ENCODE peak calls at places on chromosome 19, in five cellular contexts. U, P, O, W and R are unnamed samples.

GRCh38 chr19:18292810-18293641 is 11.6 kb upstream of the JUND start:
- DNase-seq in U (peak), W (peak), P (no peak), O (peak), R (peak)

GRCh38 chr19:57110592-57111328 is 9.0 kb upstream of the USP29 start:
- DNase-seq in W (peak), U (no peak), P (no peak), O (no peak), R (no peak)

GRCh38 chr19:57512845-57513244 is 13.1 kb downstream of the ZNF773 start:
- DNase-seq in U (no peak), W (peak), P (no peak), O (peak), R (no peak)

GRCh38 chr19:5975388-5975728 is 2.6 kb downstream of the RANBP3 start:
- DNase-seq in O (no peak), W (no peak), P (no peak), U (no peak), R (no peak)

GRCh38 chr19:40513345-40513678 is 46.5 kb downstream of the SPTBN4 start:
- DNase-seq in O (no peak), U (no peak), P (no peak), W (no peak), R (no peak)

GRCh38 chr19:17626456-17626855 is 61.7 kb downstream of the UNC13A start:
- DNase-seq in O (no peak), U (no peak), W (no peak), P (no peak), R (no peak)

GRCh38 chr19:49820125-49820524 is 2.0 kb downstream of the MED25 start:
- DNase-seq in U (no peak), O (no peak), P (no peak), W (no peak), R (no peak)

GRCh38 chr19:39038098-39038497 is 5.7 kb upstream of the FBXO27 start:
- DNase-seq in O (peak), W (peak), U (no peak), P (no peak), R (no peak)

GRCh38 chr19:41860419-41861097 is 503 bp downstream of the RPS19 start:
- DNase-seq in P (no peak), U (no peak), W (peak), O (no peak), R (no peak)

GRCh38 chr19:17376935-17377600 is at the start of gene PLVAP:
- DNase-seq in O (peak), W (no peak), P (no peak), U (no peak), R (no peak)

GRCh38 chr19:43649514-43649913 is 9.9 kb upstream of the CADM4 start:
- DNase-seq in O (no peak), P (no peak), U (no peak), W (no peak), R (no peak)

GRCh38 chr19:16143399-16144215 is at the start of gene HSH2D:
- DNase-seq in U (no peak), O (no peak), W (no peak), P (no peak), R (no peak)

GRCh38 chr19:4278010-4278409 is 1.1 kb upstream of the SHD start:
- DNase-seq in O (no peak), W (no peak), U (no peak), P (no peak), R (no peak)